ENCODE peak calls at places on chromosome 13, in nine cellular contexts. V is right lobe of liver; P is esophagus squamous epithelium; D is NCI-H1694 treated with DMSO at 0.1 percent for 48 hours; Y is brain microvascular endothelial cell; O is thyroid gland; R is effector memory CD4-positive, alpha-beta T cell; G is CD4-positive, alpha-beta T cell; S is HT1080. M is an unnamed sample.

GRCh38 chr13:29924951-29925350 is 74.5 kb upstream of the UBL3 start:
- DNase-seq in V (no peak), P (no peak), D (no peak), Y (no peak), O (no peak), R (no peak), G (no peak), S (no peak), M (no peak)

GRCh38 chr13:98172570-98173405 is 4.3 kb downstream of the RNF113B start:
- DNase-seq in V (no peak), P (no peak), D (no peak), Y (no peak), O (no peak), R (no peak), G (no peak), S (no peak), M (no peak)

GRCh38 chr13:20487927-20488326 is 37.7 kb downstream of the CRYL1 start:
- DNase-seq in V (no peak), P (no peak), D (peak), Y (no peak), O (peak), R (no peak), G (no peak), S (no peak), M (no peak)

GRCh38 chr13:25372275-25373081 is 704 bp downstream of the ATP8A2 start:
- DNase-seq in V (no peak), P (no peak), D (no peak), Y (no peak), O (no peak), R (no peak), G (no peak), S (no peak), M (no peak)

GRCh38 chr13:113474179-113474578 is 16.3 kb downstream of the DCUN1D2 start:
- DNase-seq in V (no peak), P (no peak), D (no peak), Y (peak), O (no peak), R (no peak), G (no peak), S (no peak), M (no peak)

GRCh38 chr13:53321301-53321700 is 292.7 kb downstream of the OLFM4 start:
- DNase-seq in V (no peak), P (no peak), D (no peak), Y (no peak), O (no peak), R (no peak), G (no peak), S (no peak), M (no peak)

GRCh38 chr13:101576452-101576851 is 124.0 kb downstream of the ITGBL1 start:
- DNase-seq in V (no peak), P (no peak), D (no peak), Y (peak), O (no peak), R (no peak), G (no peak), S (peak), M (no peak)

GRCh38 chr13:100112186-100112838 is 23.4 kb downstream of the PCCA start:
- DNase-seq in V (no peak), P (no peak), D (no peak), Y (no peak), O (no peak), R (no peak), G (no peak), S (no peak), M (no peak)

GRCh38 chr13:110261166-110262081 is 45.5 kb downstream of the COL4A1 start:
- DNase-seq in V (no peak), P (no peak), D (no peak), Y (no peak), O (no peak), R (no peak), G (no peak), S (no peak), M (no peak)

GRCh38 chr13:21234537-21234936 is 58.1 kb downstream of the MRPL57 start:
- DNase-seq in V (no peak), P (no peak), D (no peak), Y (no peak), O (no peak), R (no peak), G (no peak), S (peak), M (no peak)

GRCh38 chr13:25175026-25175425 is 2.9 kb upstream of the AMER2 start:
- DNase-seq in V (no peak), P (no peak), D (no peak), Y (no peak), O (no peak), R (no peak), G (no peak), S (no peak), M (no peak)

GRCh38 chr13:63279136-63279535 is 1863.5 kb upstream of the PCDH20 start:
- DNase-seq in V (no peak), P (no peak), D (no peak), Y (no peak), O (no peak), R (no peak), G (no peak), S (peak), M (no peak)

GRCh38 chr13:43021926-43022670 is 1.3 kb upstream of the DNAJC15 start:
- DNase-seq in V (no peak), P (no peak), D (no peak), Y (no peak), O (no peak), R (no peak), G (no peak), S (no peak), M (no peak)

GRCh38 chr13:20991741-20992520 is 69.5 kb downstream of the LATS2 start:
- DNase-seq in V (no peak), P (no peak), D (no peak), Y (no peak), O (no peak), R (no peak), G (no peak), S (no peak), M (no peak)